ENCODE peak calls at places on chromosomes 12 and 14, in eight cellular contexts. A is astrocyte of the spinal cord, S is adrenal gland, N is left ventricle myocardium inferior, Z is mesothelial cell of epicardium, P is left lung, M is activated B cell treated with CpG ODN at 0.5 μM for 24 hours, J is colonic mucosa. O is an unnamed sample.

GRCh38 chr12:70985850-70986249 is 65.3 kb upstream of the PTPRR start:
- DNase-seq in J (no peak), Z (no peak), M (no peak), P (no peak), S (no peak), N (no peak), A (peak), O (no peak)

GRCh38 chr12:67069451-67070306 is 199.5 kb upstream of the CAND1 start:
- DNase-seq in S (peak), M (peak), A (peak), J (peak), Z (peak), P (peak), N (peak), O (no peak)

GRCh38 chr12:70402597-70402996 is 36.5 kb downstream of the KCNMB4 start:
- DNase-seq in S (no peak), N (no peak), A (no peak), P (no peak), J (no peak), Z (no peak), M (no peak), O (no peak)

GRCh38 chr12:120497524-120498150 is 1.7 kb downstream of the DYNLL1 start:
- DNase-seq in N (no peak), J (peak), S (no peak), Z (no peak), P (no peak), M (no peak), A (no peak), O (no peak)

GRCh38 chr14:103093856-103094405 is 594 bp upstream of the EXOC3L4 start:
- DNase-seq in N (no peak), J (no peak), S (no peak), P (peak), M (no peak), Z (no peak), A (no peak), O (no peak)

GRCh38 chr12:19719650-19720049 is 280.4 kb downstream of the AEBP2 start:
- DNase-seq in J (no peak), P (no peak), S (no peak), N (no peak), A (no peak), Z (no peak), M (no peak), O (no peak)

GRCh38 chr12:89212339-89212771 is 139.9 kb downstream of the DUSP6 start:
- DNase-seq in A (peak), M (no peak), N (peak), S (peak), P (no peak), J (no peak), Z (no peak), O (no peak)

GRCh38 chr12:77888611-77889010 is 57.9 kb downstream of the NAV3 start:
- DNase-seq in S (no peak), N (no peak), M (no peak), Z (no peak), P (no peak), A (peak), J (no peak), O (no peak)

GRCh38 chr14:68249534-68250517 is 430.2 kb downstream of the RAD51B start:
- DNase-seq in Z (no peak), J (no peak), A (peak), N (no peak), P (no peak), M (no peak), S (no peak), O (no peak)

GRCh38 chr12:5377997-5378596 is 53.8 kb upstream of the NTF3 start:
- DNase-seq in S (no peak), M (no peak), N (no peak), Z (peak), P (no peak), A (no peak), J (peak), O (no peak)

GRCh38 chr12:32644455-32644854 is 34.6 kb upstream of the DNM1L start:
- DNase-seq in S (no peak), N (no peak), Z (no peak), M (no peak), P (no peak), A (no peak), J (no peak), O (no peak)

GRCh38 chr12:121719926-121720414 is 7.4 kb downstream of the TMEM120B start:
- DNase-seq in N (no peak), Z (no peak), S (no peak), P (no peak), M (no peak), J (no peak), A (peak), O (no peak)

GRCh38 chr12:47636908-47637780 is 68.7 kb downstream of the RPAP3 start:
- DNase-seq in J (peak), M (no peak), N (peak), P (no peak), A (no peak), Z (no peak), S (no peak), O (peak)

GRCh38 chr12:13744566-13744965 is 236.8 kb downstream of the GRIN2B start:
- DNase-seq in A (no peak), N (no peak), Z (no peak), J (no peak), P (no peak), S (no peak), M (no peak), O (no peak)

GRCh38 chr12:95605875-95606274 is 54.6 kb upstream of the USP44 start:
- DNase-seq in Z (no peak), A (peak), N (no peak), J (no peak), P (no peak), M (no peak), S (peak), O (no peak)

GRCh38 chr14:104447750-104448149 is 131.8 kb upstream of the C14orf180 start:
- DNase-seq in N (no peak), M (no peak), P (no peak), Z (no peak), J (no peak), A (no peak), S (no peak), O (no peak)

GRCh38 chr14:25837431-25837950 is 760.3 kb downstream of the NOVA1 start:
- DNase-seq in J (no peak), Z (no peak), P (no peak), M (no peak), S (no peak), A (no peak), N (no peak), O (no peak)

GRCh38 chr12:47818701-47819543 is 781 bp downstream of the HDAC7 start:
- DNase-seq in A (no peak), Z (no peak), P (peak), M (peak), J (peak), S (peak), N (peak), O (peak)

GRCh38 chr12:105935981-105936380 is 202.8 kb downstream of the NUAK1 start:
- DNase-seq in S (no peak), J (no peak), A (peak), N (no peak), P (no peak), M (no peak), Z (no peak), O (no peak)

GRCh38 chr12:111363578-111363977 is 5.3 kb downstream of the PHETA1 start:
- DNase-seq in Z (no peak), A (peak), P (no peak), S (no peak), N (no peak), M (no peak), J (no peak), O (no peak)

GRCh38 chr14:95190346-95190840 is 33.1 kb upstream of the DICER1 start:
- DNase-seq in M (no peak), J (no peak), P (no peak), S (no peak), A (peak), Z (no peak), N (no peak), O (no peak)

GRCh38 chr12:49959570-49960473 is 1.9 kb upstream of the AQP5 start:
- DNase-seq in J (no peak), A (peak), P (no peak), Z (no peak), S (no peak), M (no peak), N (no peak), O (no peak)

GRCh38 chr14:99562848-99563748 is 40.9 kb downstream of the CCDC85C start:
- DNase-seq in P (peak), S (peak), M (no peak), A (peak), J (peak), Z (no peak), N (peak), O (no peak)

GRCh38 chr12:90741611-90742010 is 213.4 kb downstream of the CCER1 start:
- DNase-seq in S (no peak), J (no peak), N (no peak), A (no peak), P (no peak), M (no peak), Z (no peak), O (no peak)

GRCh38 chr14:91202234-91202974 is 42.1 kb downstream of the GPR68 start:
- DNase-seq in J (peak), N (peak), A (peak), M (no peak), P (no peak), S (peak), Z (no peak), O (no peak)

GRCh38 chr14:77206261-77206824 is 24.7 kb downstream of the TMEM63C start:
- DNase-seq in M (no peak), S (no peak), Z (no peak), A (no peak), J (no peak), N (no peak), P (no peak), O (no peak)

GRCh38 chr12:50786498-50787231 is 22.8 kb downstream of the ATF1 start:
- DNase-seq in A (peak), P (no peak), Z (no peak), J (no peak), S (no peak), M (no peak), N (no peak), O (no peak)

GRCh38 chr12:81077686-81078441 is at the start of gene ACSS3:
- DNase-seq in A (peak), S (peak), Z (no peak), J (peak), N (peak), M (no peak), P (peak), O (no peak)

GRCh38 chr12:113050808-113051207 is 5.7 kb upstream of the DTX1 start:
- DNase-seq in P (no peak), Z (no peak), N (no peak), J (no peak), A (no peak), S (no peak), M (no peak), O (no peak)

GRCh38 chr12:24036438-24037204 is 87.2 kb upstream of the SOX5 start:
- DNase-seq in N (no peak), M (no peak), A (no peak), P (no peak), J (no peak), Z (no peak), S (no peak), O (no peak)

GRCh38 chr12:24034160-24034559 is 84.7 kb upstream of the SOX5 start:
- DNase-seq in A (peak), N (no peak), P (no peak), S (no peak), J (no peak), M (no peak), Z (no peak), O (no peak)

GRCh38 chr12:24034894-24035293 is 85.4 kb upstream of the SOX5 start:
- DNase-seq in S (no peak), M (no peak), J (no peak), P (no peak), Z (no peak), N (no peak), A (no peak), O (no peak)

GRCh38 chr12:24039113-24039525 is 89.6 kb upstream of the SOX5 start:
- DNase-seq in S (no peak), J (no peak), P (no peak), A (peak), N (no peak), M (no peak), Z (no peak), O (no peak)

DNA sequence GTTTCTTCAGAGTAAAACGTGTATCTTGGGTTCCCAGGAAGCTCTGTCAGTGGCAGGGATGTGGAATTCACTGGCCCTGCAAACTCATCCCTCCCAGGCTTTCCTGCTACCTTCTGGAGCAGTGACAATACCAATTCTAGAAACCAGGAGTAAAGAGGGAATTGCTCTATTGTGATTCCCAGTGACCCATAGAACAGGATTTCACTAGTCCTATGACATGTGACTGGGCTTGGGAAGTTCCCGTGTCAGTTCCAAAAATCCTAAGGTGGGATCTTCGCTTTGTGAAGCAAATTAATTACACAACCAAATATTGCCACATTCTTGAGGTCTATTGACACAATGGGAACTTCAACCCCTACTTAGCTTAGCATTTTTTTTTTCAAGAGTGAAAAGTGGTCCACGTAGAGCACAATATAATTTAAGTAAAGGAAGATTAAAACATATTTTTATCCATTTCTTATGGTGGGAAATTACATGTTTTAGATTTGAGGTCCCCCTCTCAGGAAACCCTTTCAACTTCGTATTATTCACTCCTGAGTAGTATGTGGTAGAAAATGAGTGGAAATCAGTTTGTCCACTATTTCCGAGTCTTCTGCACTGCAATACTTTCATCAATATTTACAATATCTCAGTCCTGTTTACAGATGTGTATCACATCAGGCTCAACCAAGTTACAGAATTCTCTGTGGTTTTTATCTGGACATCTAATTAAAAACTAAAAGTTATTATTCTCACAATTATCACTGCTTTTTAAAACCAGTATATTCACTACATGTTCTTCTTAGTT is 88.9 kb upstream of the SOX5 start:
- DNase-seq in N (no peak), J (no peak), Z (no peak), M (no peak), P (no peak), S (no peak), A (no peak), O (no peak)
- TF ChIP-seq CTCF in N (no peak), J (no peak), Z (no peak), M (no peak), P (no peak), S (no peak), A (no peak), O (no peak)

DNA sequence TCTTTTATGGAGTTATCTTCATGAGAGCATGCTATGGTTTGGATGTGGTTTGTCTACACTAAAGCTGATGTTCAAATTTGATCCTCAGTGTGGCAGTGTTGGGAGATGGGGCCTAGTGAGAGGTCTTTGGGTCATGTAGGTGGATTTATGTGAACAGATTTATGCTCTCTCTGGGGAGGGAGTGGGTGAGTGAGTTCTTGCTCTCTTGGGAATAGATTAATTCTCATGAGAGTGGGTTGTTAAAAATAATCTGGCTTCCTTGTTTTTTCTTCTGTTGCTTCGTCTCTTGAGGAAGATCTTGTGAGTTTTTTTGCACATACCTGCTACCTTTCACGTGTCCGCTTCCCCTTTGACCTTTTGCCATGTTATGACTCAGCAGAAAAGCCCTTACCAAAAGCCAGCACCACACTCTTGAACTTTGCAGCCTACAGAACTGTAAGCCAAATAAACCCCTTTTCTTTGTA is 20.5 kb downstream of the DERA start:
- DNase-seq in J (no peak), Z (no peak), S (no peak), P (no peak), M (no peak), A (no peak), N (no peak), O (no peak)
- TF ChIP-seq CTCF in J (no peak), Z (no peak), S (no peak), P (no peak), M (no peak), A (no peak), N (no peak), O (no peak)

DNA sequence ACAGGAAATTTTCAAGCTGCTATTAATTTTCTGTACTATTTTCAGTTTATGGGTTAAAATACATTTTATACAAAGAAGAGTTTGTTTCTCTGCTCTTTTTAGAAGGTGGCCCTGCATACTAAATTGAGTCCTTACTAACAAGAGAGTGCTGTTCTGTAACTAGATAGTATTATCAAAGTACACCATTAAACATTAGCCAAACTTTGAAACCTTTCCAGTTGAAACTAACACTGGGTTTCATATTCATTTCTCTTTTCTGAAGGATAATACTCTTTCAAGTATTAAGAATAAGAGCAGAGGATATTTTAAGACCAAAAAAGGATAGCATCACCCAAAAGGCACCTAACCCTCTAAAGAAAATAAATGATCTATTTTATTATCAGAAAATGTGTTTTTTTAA is 47.2 kb downstream of the PEBP1 start:
- DNase-seq in P (no peak), S (no peak), A (no peak), Z (no peak), M (no peak), J (no peak), N (no peak), O (no peak)
- TF ChIP-seq CTCF in P (no peak), S (no peak), A (no peak), Z (no peak), M (no peak), J (no peak), N (no peak), O (no peak)

GRCh38 chr14:47365248-47365647 is 310.2 kb downstream of the MDGA2 start:
- DNase-seq in A (no peak), P (no peak), Z (no peak), M (no peak), J (no peak), N (no peak), S (no peak), O (no peak)

DNA sequence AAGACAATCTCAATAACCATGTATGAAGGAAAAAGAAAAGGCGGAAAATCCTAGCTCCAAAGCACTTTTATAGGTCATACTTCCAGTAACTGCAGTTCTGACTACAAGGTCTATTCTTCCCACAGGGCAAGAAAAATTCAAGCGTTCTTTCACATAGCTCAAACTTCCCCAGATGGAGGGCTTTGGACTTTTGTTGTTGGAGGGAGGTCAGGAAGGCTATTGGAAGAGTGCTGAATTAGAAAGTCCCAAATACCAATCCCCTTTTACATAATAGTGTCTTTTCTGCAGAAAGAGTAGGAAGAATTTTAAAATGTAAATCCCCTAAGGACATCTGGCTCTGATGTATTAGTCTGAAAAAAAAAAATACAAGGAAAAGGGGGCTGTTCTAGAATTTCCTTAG is 309.4 kb downstream of the MDGA2 start:
- DNase-seq in P (no peak), J (no peak), Z (no peak), M (no peak), N (no peak), A (no peak), S (no peak), O (no peak)
- TF ChIP-seq CTCF in P (no peak), J (no peak), Z (no peak), M (no peak), N (no peak), A (no peak), S (no peak), O (no peak)

DNA sequence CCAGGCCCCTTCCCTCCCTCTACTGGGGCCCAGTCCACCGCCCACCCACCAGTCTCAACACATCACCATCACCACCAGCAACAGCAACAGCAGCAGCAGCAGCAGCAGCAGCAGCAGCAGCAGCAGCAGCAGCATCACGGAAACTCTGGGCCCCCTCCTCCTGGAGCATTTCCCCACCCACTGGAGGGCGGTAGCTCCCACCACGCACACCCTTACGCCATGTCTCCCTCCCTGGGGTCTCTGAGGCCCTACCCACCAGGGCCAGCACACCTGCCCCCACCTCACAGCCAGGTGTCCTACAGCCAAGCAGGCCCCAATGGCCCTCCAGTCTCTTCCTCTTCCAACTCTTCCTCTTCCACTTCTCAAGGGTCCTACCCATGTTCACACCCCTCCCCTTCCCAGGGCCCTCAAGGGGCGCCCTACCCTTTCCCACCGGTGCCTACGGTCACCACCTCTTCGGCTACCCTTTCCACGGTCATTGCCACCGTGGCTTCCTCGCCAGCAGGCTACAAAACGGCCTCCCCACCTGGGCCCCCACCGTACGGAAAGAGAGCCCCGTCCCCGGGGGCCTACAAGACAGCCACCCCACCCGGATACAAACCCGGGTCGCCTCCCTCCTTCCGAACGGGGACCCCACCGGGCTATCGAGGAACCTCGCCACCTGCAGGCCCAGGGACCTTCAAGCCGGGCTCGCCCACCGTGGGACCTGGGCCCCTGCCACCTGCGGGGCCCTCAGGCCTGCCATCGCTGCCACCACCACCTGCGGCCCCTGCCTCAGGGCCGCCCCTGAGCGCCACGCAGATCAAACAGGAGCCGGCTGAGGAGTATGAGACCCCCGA is 6.8 kb upstream of the RNU7-1 start:
- DNase-seq in P (peak), N (no peak), S (peak), Z (no peak), A (no peak), J (no peak), M (peak), O (no peak)
- TF ChIP-seq CTCF in P (no peak), N (no peak), S (peak), Z (no peak), A (no peak), J (no peak), M (no peak), O (no peak)

GRCh38 chr12:30754750-30755394 is at the start of gene CAPRIN2:
- DNase-seq in M (peak), P (peak), S (peak), Z (peak), N (peak), A (peak), J (peak), O (peak)
- TF ChIP-seq CTCF in M (no peak), P (peak), S (peak), Z (no peak), N (peak), A (peak), J (peak), O (no peak)